ENCODE peak calls at places on chromosomes 4 and X, in ten cellular contexts. L, N, M, E, J, U, B, Y, S and A are unnamed samples.

GRCh38 chr4:5045099-5045498 is 6.2 kb upstream of the STK32B start:
- DNase-seq in L (no peak), N (no peak), M (no peak), E (no peak), J (no peak), U (no peak), B (no peak), Y (no peak), S (no peak), A (no peak)

GRCh38 chr4:1539859-1540600 is 133.8 kb upstream of the NKX1-1 start:
- DNase-seq in L (no peak), N (no peak), M (peak), E (no peak), J (no peak), U (no peak), B (no peak), Y (no peak), S (no peak), A (no peak)

GRCh38 chrX:131841496-131842410 is 181.3 kb upstream of the STK26 start:
- DNase-seq in L (no peak), N (no peak), M (peak), E (peak), J (peak), U (no peak), B (peak), Y (peak), S (no peak), A (no peak)

GRCh38 chr4:89245459-89245858 is 62.1 kb downstream of the GPRIN3 start:
- DNase-seq in L (no peak), N (no peak), M (peak), E (no peak), J (no peak), U (no peak), B (no peak), Y (peak), S (no peak), A (no peak)

GRCh38 chr4:92387459-92388069 is 83.8 kb downstream of the GRID2 start:
- DNase-seq in L (no peak), N (no peak), M (no peak), E (peak), J (peak), U (no peak), B (peak), Y (peak), S (no peak), A (no peak)

GRCh38 chrX:3757510-3758025 is 44.1 kb upstream of the PRKX start:
- DNase-seq in L (no peak), N (no peak), M (no peak), E (no peak), J (no peak), U (no peak), B (no peak), Y (no peak), S (no peak), A (no peak)

GRCh38 chr4:89356086-89356485 is 48.5 kb upstream of the GPRIN3 start:
- DNase-seq in L (no peak), N (no peak), M (no peak), E (no peak), J (no peak), U (no peak), B (no peak), Y (no peak), S (no peak), A (no peak)

GRCh38 chr4:10013722-10014121 is 7.6 kb downstream of the SLC2A9 start:
- DNase-seq in L (peak), N (peak), M (peak), E (peak), J (peak), U (no peak), B (peak), Y (peak), S (no peak), A (no peak)

GRCh38 chr4:24999392-25000104 is 31.2 kb downstream of the LGI2 start:
- DNase-seq in L (no peak), N (no peak), M (no peak), E (peak), J (no peak), U (no peak), B (peak), Y (no peak), S (no peak), A (no peak)

GRCh38 chrX:131399692-131400428 is 110.8 kb upstream of the IGSF1 start:
- DNase-seq in L (no peak), N (no peak), M (no peak), E (no peak), J (no peak), U (no peak), B (no peak), Y (no peak), S (no peak), A (no peak)

GRCh38 chrX:105703876-105704275 is 118.5 kb upstream of the NRK start:
- DNase-seq in L (no peak), N (no peak), M (no peak), E (no peak), J (no peak), U (no peak), B (no peak), Y (no peak), S (no peak), A (no peak)

GRCh38 chrX:88605222-88605583 is 141.8 kb upstream of the CPXCR1 start:
- DNase-seq in L (no peak), N (no peak), M (no peak), E (no peak), J (no peak), U (no peak), B (no peak), Y (no peak), S (no peak), A (no peak)

GRCh38 chr4:23324291-23324690 is 565.6 kb downstream of the PPARGC1A start:
- DNase-seq in L (no peak), N (no peak), M (no peak), E (no peak), J (peak), U (no peak), B (peak), Y (no peak), S (no peak), A (no peak)

GRCh38 chr4:170391066-170391754 is 301.5 kb upstream of the AADAT start:
- DNase-seq in L (no peak), N (no peak), M (no peak), E (no peak), J (no peak), U (no peak), B (peak), Y (no peak), S (no peak), A (no peak)

GRCh38 chr4:82461710-82462109 is 31.3 kb downstream of the ENOPH1 start:
- DNase-seq in L (no peak), N (no peak), M (no peak), E (no peak), J (no peak), U (no peak), B (no peak), Y (no peak), S (no peak), A (no peak)

GRCh38 chr4:3491681-3492405 is 28.7 kb downstream of the DOK7 start:
- DNase-seq in L (no peak), N (no peak), M (no peak), E (no peak), J (peak), U (no peak), B (peak), Y (no peak), S (no peak), A (no peak)

GRCh38 chrX:103367502-103367901 is 8.8 kb upstream of the BEX3 start:
- DNase-seq in L (no peak), N (no peak), M (no peak), E (peak), J (peak), U (no peak), B (no peak), Y (no peak), S (no peak), A (no peak)

GRCh38 chr4:122005064-122005755 is 53.4 kb upstream of the TRPC3 start:
- DNase-seq in L (no peak), N (no peak), M (no peak), E (no peak), J (peak), U (no peak), B (peak), Y (no peak), S (no peak), A (no peak)

GRCh38 chr4:111556141-111556781 is 589.0 kb upstream of the FAM241A start:
- DNase-seq in L (no peak), N (no peak), M (no peak), E (no peak), J (no peak), U (no peak), B (no peak), Y (no peak), S (no peak), A (no peak)

GRCh38 chr4:128787509-128788311 is 21.8 kb upstream of the JADE1 start:
- DNase-seq in L (no peak), N (no peak), M (no peak), E (no peak), J (no peak), U (no peak), B (no peak), Y (no peak), S (no peak), A (no peak)

GRCh38 chr4:86031927-86032326 is 327.9 kb downstream of the MAPK10 start:
- DNase-seq in L (no peak), N (no peak), M (no peak), E (no peak), J (no peak), U (no peak), B (peak), Y (no peak), S (no peak), A (no peak)

GRCh38 chrX:112941209-112941788 is 100.7 kb upstream of the AMOT start:
- DNase-seq in L (no peak), N (no peak), M (no peak), E (no peak), J (no peak), U (no peak), B (no peak), Y (peak), S (no peak), A (no peak)

GRCh38 chr4:183638436-183638835 is 20.5 kb downstream of the RWDD4 start:
- DNase-seq in L (no peak), N (no peak), M (no peak), E (no peak), J (peak), U (no peak), B (no peak), Y (no peak), S (no peak), A (no peak)

GRCh38 chr4:101400096-101400495 is 52.8 kb upstream of the PPP3CA start:
- DNase-seq in L (no peak), N (no peak), M (no peak), E (no peak), J (peak), U (no peak), B (peak), Y (no peak), S (no peak), A (no peak)

GRCh38 chrX:133921764-133922389 is 63.5 kb downstream of the GPC3 start:
- DNase-seq in L (peak), N (peak), M (peak), E (peak), J (no peak), U (no peak), B (peak), Y (peak), S (no peak), A (no peak)

GRCh38 chrX:15321447-15321846 is 6.0 kb upstream of the ASB11 start:
- DNase-seq in L (no peak), N (no peak), M (no peak), E (no peak), J (no peak), U (no peak), B (no peak), Y (no peak), S (no peak), A (no peak)

GRCh38 chrX:150761819-150762216 is 68.6 kb downstream of the MTMR1 start:
- DNase-seq in L (no peak), N (no peak), M (no peak), E (no peak), J (no peak), U (no peak), B (no peak), Y (no peak), S (no peak), A (no peak)